ENCODE peak calls at places on chromosome 18, in four cellular contexts. F is mammary epithelial cell, A is H9, H is AML-193. Z is an unnamed sample.

GRCh38 chr18:34493566-34494358 is 216.3 kb upstream of the DTNA start:
- DNase-seq in F (peak), A (peak), H (no peak), Z (peak)

GRCh38 chr18:46412831-46413371 is 244.1 kb downstream of the LOXHD1 start:
- DNase-seq in F (no peak), A (no peak), H (no peak), Z (no peak)

GRCh38 chr18:32974421-32975165 is 201.8 kb upstream of the KLHL14 start:
- DNase-seq in F (no peak), A (no peak), H (no peak), Z (no peak)

GRCh38 chr18:57029761-57030160 is 117.1 kb upstream of the BOD1L2 start:
- DNase-seq in F (no peak), A (peak), H (no peak), Z (no peak)

GRCh38 chr18:79819951-79820351 is 22.2 kb downstream of the KCNG2 start:
- DNase-seq in F (peak), A (no peak), H (peak), Z (peak)

GRCh38 chr18:3758531-3758930 is 308.6 kb downstream of the TGIF1 start:
- DNase-seq in F (peak), A (no peak), H (no peak), Z (no peak)

GRCh38 chr18:44246001-44246400 is 434.7 kb upstream of the SETBP1 start:
- DNase-seq in F (no peak), A (no peak), H (no peak), Z (peak)

GRCh38 chr18:61851940-61852451 is 40.8 kb downstream of the RNF152 start:
- DNase-seq in F (peak), A (no peak), H (no peak), Z (no peak)

GRCh38 chr18:50748243-50749229 is 71.3 kb downstream of the MRO start:
- DNase-seq in F (no peak), A (peak), H (no peak), Z (peak)

GRCh38 chr18:52130621-52131020 is 209.4 kb upstream of the DCC start:
- DNase-seq in F (peak), A (no peak), H (no peak), Z (no peak)

GRCh38 chr18:79933765-79934164 is 17.7 kb downstream of the SLC66A2 start:
- DNase-seq in F (no peak), A (peak), H (no peak), Z (peak)

GRCh38 chr18:3985030-3985429 is 470.1 kb downstream of the DLGAP1 start:
- DNase-seq in F (no peak), A (no peak), H (no peak), Z (no peak)

GRCh38 chr18:74869904-74870863 is 272.5 kb downstream of the ZNF407 start:
- DNase-seq in F (no peak), A (no peak), H (no peak), Z (no peak)

GRCh38 chr18:4455113-4455811 is at the start of gene DLGAP1:
- DNase-seq in F (peak), A (peak), H (no peak), Z (peak)

GRCh38 chr18:55396267-55396905 is 191.6 kb downstream of the TCF4 start:
- DNase-seq in F (no peak), A (no peak), H (no peak), Z (no peak)

GRCh38 chr18:37676276-37676675 is 110.7 kb upstream of the CELF4 start:
- DNase-seq in F (no peak), A (no peak), H (no peak), Z (peak)

GRCh38 chr18:51135795-51136194 is 61.7 kb downstream of the MEX3C start:
- DNase-seq in F (no peak), A (peak), H (no peak), Z (no peak)

GRCh38 chr18:30582078-30582477 is 460.5 kb downstream of the DSC3 start:
- DNase-seq in F (no peak), A (no peak), H (no peak), Z (no peak)

GRCh38 chr18:65754121-65754520 is 3.3 kb downstream of the CDH7 start:
- DNase-seq in F (no peak), A (no peak), H (no peak), Z (peak)

GRCh38 chr18:10727477-10727876 is 201.7 kb downstream of the NAPG start:
- DNase-seq in F (no peak), A (no peak), H (no peak), Z (no peak)

GRCh38 chr18:63074987-63075404 is 244.6 kb downstream of the BCL2 start:
- DNase-seq in F (peak), A (peak), H (peak), Z (peak)

GRCh38 chr18:5305835-5306234 is 10.3 kb upstream of the ZBTB14 start:
- DNase-seq in F (no peak), A (no peak), H (no peak), Z (no peak)

GRCh38 chr18:23872701-23873550 is 141.6 kb upstream of the TTC39C start:
- DNase-seq in F (peak), A (peak), H (no peak), Z (peak)

GRCh38 chr18:61096231-61096630 is 237.0 kb upstream of the CDH20 start:
- DNase-seq in F (no peak), A (no peak), H (no peak), Z (no peak)

GRCh38 chr18:60198063-60198462 is 174.5 kb downstream of the MC4R start:
- DNase-seq in F (no peak), A (no peak), H (no peak), Z (no peak)

GRCh38 chr18:33717339-33717738 is 139.3 kb downstream of the ASXL3 start:
- DNase-seq in F (no peak), A (no peak), H (no peak), Z (no peak)

GRCh38 chr18:3688682-3689081 is 238.7 kb downstream of the TGIF1 start:
- DNase-seq in F (peak), A (peak), H (no peak), Z (peak)

Z was measured in islet precursor cell.